ENCODE peak calls at places on chromosome X, in ten cellular contexts. One of them, this sample, is unnamed.

GRCh38 chrX:30876367-30876766 is 12.7 kb downstream of the TAB3 start:
- DNase-seq in left ventricle myocardium inferior: no peak
- DNase-seq in OCI-LY7: no peak
- DNase-seq in cardiac muscle cell: no peak
- DNase-seq in GM23338: no peak
- DNase-seq in right lobe of liver: peak
- DNase-seq in pancreas: no peak
- DNase-seq in A673: no peak
- DNase-seq in sigmoid colon: no peak
- DNase-seq in gastrocnemius medialis: no peak
- DNase-seq in this sample: no peak

GRCh38 chrX:2710496-2710895 is 19.4 kb downstream of the CD99 start:
- DNase-seq in left ventricle myocardium inferior: no peak
- DNase-seq in cardiac muscle cell: no peak
- DNase-seq in gastrocnemius medialis: no peak
- DNase-seq in A673: peak
- DNase-seq in right lobe of liver: no peak
- DNase-seq in OCI-LY7: no peak
- DNase-seq in sigmoid colon: peak
- DNase-seq in pancreas: no peak
- DNase-seq in GM23338: peak
- DNase-seq in this sample: no peak

GRCh38 chrX:24956828-24957227 is 58.9 kb downstream of the ARX start:
- DNase-seq in A673: no peak
- DNase-seq in right lobe of liver: no peak
- DNase-seq in left ventricle myocardium inferior: no peak
- DNase-seq in gastrocnemius medialis: no peak
- DNase-seq in cardiac muscle cell: no peak
- DNase-seq in sigmoid colon: no peak
- DNase-seq in GM23338: no peak
- DNase-seq in OCI-LY7: no peak
- DNase-seq in pancreas: no peak
- DNase-seq in this sample: no peak

GRCh38 chrX:27924261-27924660 is 57.0 kb downstream of the DCAF8L1 start:
- DNase-seq in A673: no peak
- DNase-seq in left ventricle myocardium inferior: no peak
- DNase-seq in gastrocnemius medialis: no peak
- DNase-seq in right lobe of liver: no peak
- DNase-seq in cardiac muscle cell: no peak
- DNase-seq in sigmoid colon: no peak
- DNase-seq in pancreas: no peak
- DNase-seq in GM23338: no peak
- DNase-seq in OCI-LY7: no peak
- DNase-seq in this sample: no peak

GRCh38 chrX:107565005-107565404 is 63.3 kb upstream of the PRPS1 start:
- DNase-seq in right lobe of liver: no peak
- DNase-seq in OCI-LY7: no peak
- DNase-seq in cardiac muscle cell: no peak
- DNase-seq in A673: no peak
- DNase-seq in pancreas: no peak
- DNase-seq in gastrocnemius medialis: no peak
- DNase-seq in GM23338: no peak
- DNase-seq in sigmoid colon: no peak
- DNase-seq in left ventricle myocardium inferior: no peak
- DNase-seq in this sample: no peak

GRCh38 chrX:118760025-118760424 is 32.6 kb downstream of the IL13RA1 start:
- DNase-seq in A673: no peak
- DNase-seq in GM23338: no peak
- DNase-seq in sigmoid colon: no peak
- DNase-seq in left ventricle myocardium inferior: no peak
- DNase-seq in cardiac muscle cell: no peak
- DNase-seq in pancreas: no peak
- DNase-seq in OCI-LY7: no peak
- DNase-seq in gastrocnemius medialis: no peak
- DNase-seq in right lobe of liver: no peak
- DNase-seq in this sample: no peak

GRCh38 chrX:53284684-53285447 is 3.5 kb upstream of the IQSEC2 start:
- DNase-seq in left ventricle myocardium inferior: peak
- DNase-seq in OCI-LY7: peak
- DNase-seq in pancreas: peak
- DNase-seq in right lobe of liver: peak
- DNase-seq in cardiac muscle cell: peak
- DNase-seq in GM23338: peak
- DNase-seq in sigmoid colon: peak
- DNase-seq in gastrocnemius medialis: peak
- DNase-seq in A673: peak
- DNase-seq in this sample: peak

GRCh38 chrX:10579018-10579752 is 41.2 kb downstream of the MID1 start:
- DNase-seq in GM23338: no peak
- DNase-seq in pancreas: no peak
- DNase-seq in A673: no peak
- DNase-seq in left ventricle myocardium inferior: no peak
- DNase-seq in sigmoid colon: no peak
- DNase-seq in cardiac muscle cell: no peak
- DNase-seq in gastrocnemius medialis: no peak
- DNase-seq in right lobe of liver: no peak
- DNase-seq in OCI-LY7: no peak
- DNase-seq in this sample: no peak

GRCh38 chrX:76850851-76851250 is 423.3 kb downstream of the MAGEE1 start:
- DNase-seq in sigmoid colon: no peak
- DNase-seq in GM23338: peak
- DNase-seq in OCI-LY7: peak
- DNase-seq in gastrocnemius medialis: no peak
- DNase-seq in A673: no peak
- DNase-seq in right lobe of liver: no peak
- DNase-seq in pancreas: no peak
- DNase-seq in cardiac muscle cell: no peak
- DNase-seq in left ventricle myocardium inferior: no peak
- DNase-seq in this sample: no peak
- TF ChIP-seq CTCF in sigmoid colon: no peak
- TF ChIP-seq CTCF in GM23338: peak
- TF ChIP-seq CTCF in OCI-LY7: peak
- TF ChIP-seq CTCF in gastrocnemius medialis: no peak
- TF ChIP-seq CTCF in A673: peak
- TF ChIP-seq CTCF in right lobe of liver: peak
- TF ChIP-seq CTCF in pancreas: no peak
- TF ChIP-seq CTCF in cardiac muscle cell: no peak
- TF ChIP-seq CTCF in left ventricle myocardium inferior: no peak
- TF ChIP-seq CTCF in this sample: peak

GRCh38 chrX:150980711-150981110 is 2.4 kb upstream of the HMGB3 start:
- DNase-seq in GM23338: no peak
- DNase-seq in left ventricle myocardium inferior: no peak
- DNase-seq in sigmoid colon: no peak
- DNase-seq in cardiac muscle cell: no peak
- DNase-seq in pancreas: no peak
- DNase-seq in OCI-LY7: no peak
- DNase-seq in gastrocnemius medialis: no peak
- DNase-seq in A673: no peak
- DNase-seq in right lobe of liver: no peak
- DNase-seq in this sample: no peak

GRCh38 chrX:150984164-150984824 is 1.2 kb downstream of the HMGB3 start:
- DNase-seq in A673: peak
- DNase-seq in GM23338: no peak
- DNase-seq in left ventricle myocardium inferior: no peak
- DNase-seq in right lobe of liver: no peak
- DNase-seq in OCI-LY7: peak
- DNase-seq in gastrocnemius medialis: no peak
- DNase-seq in cardiac muscle cell: peak
- DNase-seq in sigmoid colon: no peak
- DNase-seq in pancreas: no peak
- DNase-seq in this sample: peak

GRCh38 chrX:150983526-150984163 is 510 bp downstream of the HMGB3 start:
- DNase-seq in pancreas: no peak
- DNase-seq in left ventricle myocardium inferior: no peak
- DNase-seq in right lobe of liver: peak
- DNase-seq in gastrocnemius medialis: no peak
- DNase-seq in cardiac muscle cell: peak
- DNase-seq in A673: no peak
- DNase-seq in GM23338: no peak
- DNase-seq in sigmoid colon: no peak
- DNase-seq in OCI-LY7: peak
- DNase-seq in this sample: no peak

GRCh38 chrX:150982786-150983525 is at the start of gene HMGB3:
- DNase-seq in cardiac muscle cell: peak
- DNase-seq in right lobe of liver: peak
- DNase-seq in pancreas: peak
- DNase-seq in GM23338: peak
- DNase-seq in left ventricle myocardium inferior: peak
- DNase-seq in OCI-LY7: peak
- DNase-seq in A673: peak
- DNase-seq in sigmoid colon: peak
- DNase-seq in gastrocnemius medialis: peak
- DNase-seq in this sample: peak

GRCh38 chrX:150982235-150982785 is 825 bp upstream of the HMGB3 start:
- DNase-seq in right lobe of liver: no peak
- DNase-seq in GM23338: peak
- DNase-seq in sigmoid colon: no peak
- DNase-seq in pancreas: no peak
- DNase-seq in left ventricle myocardium inferior: no peak
- DNase-seq in OCI-LY7: no peak
- DNase-seq in cardiac muscle cell: no peak
- DNase-seq in A673: no peak
- DNase-seq in gastrocnemius medialis: no peak
- DNase-seq in this sample: no peak
- H3K27ac ChIP-seq in right lobe of liver: no peak
- H3K27ac ChIP-seq in GM23338: no peak
- H3K27ac ChIP-seq in sigmoid colon: no peak
- H3K27ac ChIP-seq in pancreas: no peak
- H3K27ac ChIP-seq in left ventricle myocardium inferior: no peak
- H3K27ac ChIP-seq in OCI-LY7: peak
- H3K27ac ChIP-seq in cardiac muscle cell: no peak
- H3K27ac ChIP-seq in A673: peak
- H3K27ac ChIP-seq in gastrocnemius medialis: no peak
- H3K27ac ChIP-seq in this sample: peak

GRCh38 chrX:23332101-23332887 is 2.4 kb upstream of the PTCHD1 start:
- DNase-seq in gastrocnemius medialis: no peak
- DNase-seq in left ventricle myocardium inferior: no peak
- DNase-seq in OCI-LY7: no peak
- DNase-seq in A673: no peak
- DNase-seq in GM23338: peak
- DNase-seq in cardiac muscle cell: peak
- DNase-seq in pancreas: no peak
- DNase-seq in right lobe of liver: peak
- DNase-seq in sigmoid colon: no peak
- DNase-seq in this sample: no peak

GRCh38 chrX:23334871-23335599 is 386 bp downstream of the PTCHD1 start:
- DNase-seq in right lobe of liver: no peak
- DNase-seq in sigmoid colon: no peak
- DNase-seq in left ventricle myocardium inferior: no peak
- DNase-seq in gastrocnemius medialis: no peak
- DNase-seq in pancreas: no peak
- DNase-seq in GM23338: peak
- DNase-seq in A673: no peak
- DNase-seq in cardiac muscle cell: peak
- DNase-seq in OCI-LY7: no peak
- DNase-seq in this sample: peak

GRCh38 chrX:23332888-23333821 is 1.5 kb upstream of the PTCHD1 start:
- DNase-seq in A673: no peak
- DNase-seq in gastrocnemius medialis: no peak
- DNase-seq in GM23338: peak
- DNase-seq in right lobe of liver: no peak
- DNase-seq in sigmoid colon: no peak
- DNase-seq in OCI-LY7: no peak
- DNase-seq in pancreas: no peak
- DNase-seq in cardiac muscle cell: peak
- DNase-seq in left ventricle myocardium inferior: no peak
- DNase-seq in this sample: peak

GRCh38 chrX:23334536-23334870 is at the start of gene PTCHD1:
- DNase-seq in pancreas: no peak
- DNase-seq in gastrocnemius medialis: no peak
- DNase-seq in cardiac muscle cell: no peak
- DNase-seq in A673: no peak
- DNase-seq in GM23338: no peak
- DNase-seq in right lobe of liver: no peak
- DNase-seq in OCI-LY7: no peak
- DNase-seq in sigmoid colon: no peak
- DNase-seq in left ventricle myocardium inferior: no peak
- DNase-seq in this sample: no peak

GRCh38 chrX:23333842-23334535 is 660 bp upstream of the PTCHD1 start:
- DNase-seq in A673: peak
- DNase-seq in right lobe of liver: no peak
- DNase-seq in pancreas: no peak
- DNase-seq in sigmoid colon: peak
- DNase-seq in gastrocnemius medialis: no peak
- DNase-seq in left ventricle myocardium inferior: no peak
- DNase-seq in GM23338: peak
- DNase-seq in OCI-LY7: no peak
- DNase-seq in cardiac muscle cell: peak
- DNase-seq in this sample: peak
- H3K4me3 ChIP-seq in A673: peak
- H3K4me3 ChIP-seq in right lobe of liver: no peak
- H3K4me3 ChIP-seq in pancreas: peak
- H3K4me3 ChIP-seq in sigmoid colon: peak
- H3K4me3 ChIP-seq in gastrocnemius medialis: peak
- H3K4me3 ChIP-seq in left ventricle myocardium inferior: peak
- H3K4me3 ChIP-seq in GM23338: peak
- H3K4me3 ChIP-seq in OCI-LY7: no peak
- H3K4me3 ChIP-seq in cardiac muscle cell: peak
- H3K4me3 ChIP-seq in this sample: peak

GRCh38 chrX:63428348-63428747 is 77.2 kb upstream of the SPIN4 start:
- DNase-seq in OCI-LY7: no peak
- DNase-seq in GM23338: no peak
- DNase-seq in pancreas: no peak
- DNase-seq in gastrocnemius medialis: no peak
- DNase-seq in right lobe of liver: no peak
- DNase-seq in cardiac muscle cell: no peak
- DNase-seq in A673: no peak
- DNase-seq in left ventricle myocardium inferior: no peak
- DNase-seq in sigmoid colon: no peak
- DNase-seq in this sample: no peak

GRCh38 chrX:63434206-63434605 is 83.1 kb upstream of the SPIN4 start:
- DNase-seq in OCI-LY7: no peak
- DNase-seq in sigmoid colon: no peak
- DNase-seq in left ventricle myocardium inferior: no peak
- DNase-seq in right lobe of liver: no peak
- DNase-seq in A673: no peak
- DNase-seq in pancreas: no peak
- DNase-seq in cardiac muscle cell: no peak
- DNase-seq in gastrocnemius medialis: no peak
- DNase-seq in GM23338: no peak
- DNase-seq in this sample: no peak

GRCh38 chrX:63434665-63435064 is 83.5 kb upstream of the SPIN4 start:
- DNase-seq in right lobe of liver: no peak
- DNase-seq in cardiac muscle cell: peak
- DNase-seq in sigmoid colon: no peak
- DNase-seq in gastrocnemius medialis: no peak
- DNase-seq in OCI-LY7: no peak
- DNase-seq in A673: no peak
- DNase-seq in GM23338: peak
- DNase-seq in pancreas: no peak
- DNase-seq in left ventricle myocardium inferior: no peak
- DNase-seq in this sample: no peak

GRCh38 chrX:63426519-63426918 is 75.4 kb upstream of the SPIN4 start:
- DNase-seq in cardiac muscle cell: peak
- DNase-seq in right lobe of liver: no peak
- DNase-seq in left ventricle myocardium inferior: no peak
- DNase-seq in gastrocnemius medialis: no peak
- DNase-seq in GM23338: peak
- DNase-seq in sigmoid colon: no peak
- DNase-seq in pancreas: no peak
- DNase-seq in A673: no peak
- DNase-seq in OCI-LY7: no peak
- DNase-seq in this sample: no peak

DNA sequence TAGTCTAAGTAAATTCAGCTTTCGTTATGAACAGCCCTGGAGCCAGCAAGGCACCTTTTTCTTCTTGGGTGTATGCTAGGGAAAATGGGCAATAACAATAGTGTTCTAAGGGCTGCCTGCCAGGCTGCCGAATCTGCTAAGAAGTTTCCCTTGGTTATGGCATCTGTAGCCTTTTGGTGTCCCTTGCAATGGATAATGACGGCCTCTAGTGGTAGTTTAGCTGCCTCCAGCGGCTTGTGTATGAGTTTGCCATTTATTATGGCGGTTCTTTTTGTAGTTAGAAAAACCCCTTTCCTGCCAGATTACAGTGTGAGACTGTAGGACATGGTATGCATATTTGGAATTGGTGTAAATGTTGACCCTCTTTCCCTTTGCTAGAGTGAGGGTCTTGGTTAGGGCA is 78.9 kb upstream of the SPIN4 start:
- DNase-seq in left ventricle myocardium inferior: no peak
- DNase-seq in A673: no peak
- DNase-seq in cardiac muscle cell: no peak
- DNase-seq in OCI-LY7: peak
- DNase-seq in GM23338: peak
- DNase-seq in right lobe of liver: no peak
- DNase-seq in gastrocnemius medialis: no peak
- DNase-seq in pancreas: no peak
- DNase-seq in sigmoid colon: no peak
- DNase-seq in this sample: no peak
- TF ChIP-seq CTCF in left ventricle myocardium inferior: no peak
- TF ChIP-seq CTCF in A673: no peak
- TF ChIP-seq CTCF in cardiac muscle cell: no peak
- TF ChIP-seq CTCF in OCI-LY7: peak
- TF ChIP-seq CTCF in GM23338: peak
- TF ChIP-seq CTCF in right lobe of liver: no peak
- TF ChIP-seq CTCF in gastrocnemius medialis: no peak
- TF ChIP-seq CTCF in pancreas: no peak
- TF ChIP-seq CTCF in sigmoid colon: no peak
- TF ChIP-seq CTCF in this sample: no peak

This sample was measured in WERI-Rb-1.